ENCODE peak calls at places on chromosomes 4 and X, in seven cellular contexts. One of them, this sample, is unnamed.

GRCh38 chr4:78661923-78662521 is 110.5 kb downstream of the ANXA3 start:
- DNase-seq in psoas muscle: no peak
- DNase-seq in germinal center: no peak
- DNase-seq in ELR: peak
- DNase-seq in stimulated activated effector memory CD8-positive, alpha-beta T cell treated with anti-CD3 and anti-CD28 coated beads, Interleukin-12 subunit alpha, Interleukin-12 subunit beta, amount 100 ng/mL, for 72 hours: no peak
- DNase-seq in progenitor cell of endocrine pancreas: no peak
- DNase-seq in WTC11: no peak
- DNase-seq in this sample: peak

GRCh38 chr4:52911684-52912294 is 49.7 kb downstream of the RASL11B start:
- DNase-seq in WTC11: peak
- DNase-seq in stimulated activated effector memory CD8-positive, alpha-beta T cell treated with anti-CD3 and anti-CD28 coated beads, Interleukin-12 subunit alpha, Interleukin-12 subunit beta, amount 100 ng/mL, for 72 hours: peak
- DNase-seq in germinal center: peak
- DNase-seq in progenitor cell of endocrine pancreas: peak
- DNase-seq in psoas muscle: peak
- DNase-seq in ELR: peak
- DNase-seq in this sample: peak

GRCh38 chr4:123846627-123847026 is 450.0 kb downstream of the SPRY1 start:
- DNase-seq in germinal center: no peak
- DNase-seq in progenitor cell of endocrine pancreas: no peak
- DNase-seq in WTC11: no peak
- DNase-seq in ELR: no peak
- DNase-seq in psoas muscle: no peak
- DNase-seq in stimulated activated effector memory CD8-positive, alpha-beta T cell treated with anti-CD3 and anti-CD28 coated beads, Interleukin-12 subunit alpha, Interleukin-12 subunit beta, amount 100 ng/mL, for 72 hours: no peak
- DNase-seq in this sample: no peak

GRCh38 chr4:150242820-150243458 is 164.7 kb downstream of the DCLK2 start:
- DNase-seq in stimulated activated effector memory CD8-positive, alpha-beta T cell treated with anti-CD3 and anti-CD28 coated beads, Interleukin-12 subunit alpha, Interleukin-12 subunit beta, amount 100 ng/mL, for 72 hours: no peak
- DNase-seq in psoas muscle: no peak
- DNase-seq in progenitor cell of endocrine pancreas: no peak
- DNase-seq in WTC11: peak
- DNase-seq in ELR: peak
- DNase-seq in germinal center: peak
- DNase-seq in this sample: peak

GRCh38 chr4:82076359-82076758 is 297.4 kb downstream of the HNRNPD start:
- DNase-seq in ELR: no peak
- DNase-seq in stimulated activated effector memory CD8-positive, alpha-beta T cell treated with anti-CD3 and anti-CD28 coated beads, Interleukin-12 subunit alpha, Interleukin-12 subunit beta, amount 100 ng/mL, for 72 hours: no peak
- DNase-seq in WTC11: no peak
- DNase-seq in progenitor cell of endocrine pancreas: no peak
- DNase-seq in germinal center: no peak
- DNase-seq in psoas muscle: no peak
- DNase-seq in this sample: no peak

GRCh38 chrX:43556207-43556606 is 99.9 kb upstream of the MAOA start:
- DNase-seq in progenitor cell of endocrine pancreas: no peak
- DNase-seq in psoas muscle: no peak
- DNase-seq in ELR: no peak
- DNase-seq in stimulated activated effector memory CD8-positive, alpha-beta T cell treated with anti-CD3 and anti-CD28 coated beads, Interleukin-12 subunit alpha, Interleukin-12 subunit beta, amount 100 ng/mL, for 72 hours: no peak
- DNase-seq in germinal center: no peak
- DNase-seq in WTC11: no peak
- DNase-seq in this sample: no peak

GRCh38 chrX:139720136-139720535 is 12.2 kb upstream of the MCF2 start:
- DNase-seq in ELR: peak
- DNase-seq in psoas muscle: no peak
- DNase-seq in germinal center: no peak
- DNase-seq in progenitor cell of endocrine pancreas: no peak
- DNase-seq in WTC11: peak
- DNase-seq in stimulated activated effector memory CD8-positive, alpha-beta T cell treated with anti-CD3 and anti-CD28 coated beads, Interleukin-12 subunit alpha, Interleukin-12 subunit beta, amount 100 ng/mL, for 72 hours: no peak
- DNase-seq in this sample: peak

GRCh38 chr4:16785800-16786527 is 112.5 kb downstream of the LDB2 start:
- DNase-seq in stimulated activated effector memory CD8-positive, alpha-beta T cell treated with anti-CD3 and anti-CD28 coated beads, Interleukin-12 subunit alpha, Interleukin-12 subunit beta, amount 100 ng/mL, for 72 hours: no peak
- DNase-seq in WTC11: no peak
- DNase-seq in psoas muscle: no peak
- DNase-seq in progenitor cell of endocrine pancreas: no peak
- DNase-seq in ELR: peak
- DNase-seq in germinal center: no peak
- DNase-seq in this sample: peak

GRCh38 chr4:5716391-5716790 is 5.4 kb downstream of the EVC start:
- DNase-seq in progenitor cell of endocrine pancreas: no peak
- DNase-seq in WTC11: no peak
- DNase-seq in germinal center: no peak
- DNase-seq in stimulated activated effector memory CD8-positive, alpha-beta T cell treated with anti-CD3 and anti-CD28 coated beads, Interleukin-12 subunit alpha, Interleukin-12 subunit beta, amount 100 ng/mL, for 72 hours: no peak
- DNase-seq in ELR: no peak
- DNase-seq in psoas muscle: no peak
- DNase-seq in this sample: no peak

GRCh38 chr4:113952452-113953029 is 26.9 kb downstream of the ARSJ start:
- DNase-seq in stimulated activated effector memory CD8-positive, alpha-beta T cell treated with anti-CD3 and anti-CD28 coated beads, Interleukin-12 subunit alpha, Interleukin-12 subunit beta, amount 100 ng/mL, for 72 hours: peak
- DNase-seq in ELR: peak
- DNase-seq in germinal center: peak
- DNase-seq in progenitor cell of endocrine pancreas: peak
- DNase-seq in WTC11: peak
- DNase-seq in psoas muscle: no peak
- DNase-seq in this sample: peak

GRCh38 chrX:87890437-87890836 is 372.8 kb downstream of the KLHL4 start:
- DNase-seq in stimulated activated effector memory CD8-positive, alpha-beta T cell treated with anti-CD3 and anti-CD28 coated beads, Interleukin-12 subunit alpha, Interleukin-12 subunit beta, amount 100 ng/mL, for 72 hours: no peak
- DNase-seq in ELR: no peak
- DNase-seq in WTC11: no peak
- DNase-seq in psoas muscle: no peak
- DNase-seq in germinal center: no peak
- DNase-seq in progenitor cell of endocrine pancreas: no peak
- DNase-seq in this sample: no peak

GRCh38 chrX:70168238-70169188 is 8.8 kb upstream of the DGAT2L6 start:
- DNase-seq in germinal center: no peak
- DNase-seq in stimulated activated effector memory CD8-positive, alpha-beta T cell treated with anti-CD3 and anti-CD28 coated beads, Interleukin-12 subunit alpha, Interleukin-12 subunit beta, amount 100 ng/mL, for 72 hours: no peak
- DNase-seq in WTC11: peak
- DNase-seq in progenitor cell of endocrine pancreas: no peak
- DNase-seq in psoas muscle: peak
- DNase-seq in ELR: peak
- DNase-seq in this sample: peak

GRCh38 chrX:114611018-114611619 is 27.2 kb downstream of the HTR2C start:
- DNase-seq in WTC11: peak
- DNase-seq in germinal center: peak
- DNase-seq in psoas muscle: no peak
- DNase-seq in stimulated activated effector memory CD8-positive, alpha-beta T cell treated with anti-CD3 and anti-CD28 coated beads, Interleukin-12 subunit alpha, Interleukin-12 subunit beta, amount 100 ng/mL, for 72 hours: no peak
- DNase-seq in progenitor cell of endocrine pancreas: peak
- DNase-seq in ELR: peak
- DNase-seq in this sample: peak

GRCh38 chr4:118280501-118281218 is 72.1 kb downstream of the PRSS12 start:
- DNase-seq in WTC11: peak
- DNase-seq in germinal center: peak
- DNase-seq in progenitor cell of endocrine pancreas: no peak
- DNase-seq in psoas muscle: no peak
- DNase-seq in ELR: peak
- DNase-seq in stimulated activated effector memory CD8-positive, alpha-beta T cell treated with anti-CD3 and anti-CD28 coated beads, Interleukin-12 subunit alpha, Interleukin-12 subunit beta, amount 100 ng/mL, for 72 hours: no peak
- DNase-seq in this sample: peak

GRCh38 chr4:159042097-159042605 is 60.7 kb upstream of the RAPGEF2 start:
- DNase-seq in ELR: no peak
- DNase-seq in WTC11: no peak
- DNase-seq in psoas muscle: no peak
- DNase-seq in germinal center: no peak
- DNase-seq in progenitor cell of endocrine pancreas: no peak
- DNase-seq in stimulated activated effector memory CD8-positive, alpha-beta T cell treated with anti-CD3 and anti-CD28 coated beads, Interleukin-12 subunit alpha, Interleukin-12 subunit beta, amount 100 ng/mL, for 72 hours: no peak
- DNase-seq in this sample: peak

GRCh38 chr4:122050836-122051235 is 99.0 kb upstream of the TRPC3 start:
- DNase-seq in psoas muscle: no peak
- DNase-seq in germinal center: no peak
- DNase-seq in ELR: no peak
- DNase-seq in progenitor cell of endocrine pancreas: no peak
- DNase-seq in WTC11: no peak
- DNase-seq in stimulated activated effector memory CD8-positive, alpha-beta T cell treated with anti-CD3 and anti-CD28 coated beads, Interleukin-12 subunit alpha, Interleukin-12 subunit beta, amount 100 ng/mL, for 72 hours: no peak
- DNase-seq in this sample: no peak

GRCh38 chrX:38107028-38107427 is 100.7 kb downstream of the SYTL5 start:
- DNase-seq in WTC11: no peak
- DNase-seq in ELR: no peak
- DNase-seq in progenitor cell of endocrine pancreas: no peak
- DNase-seq in psoas muscle: no peak
- DNase-seq in germinal center: no peak
- DNase-seq in stimulated activated effector memory CD8-positive, alpha-beta T cell treated with anti-CD3 and anti-CD28 coated beads, Interleukin-12 subunit alpha, Interleukin-12 subunit beta, amount 100 ng/mL, for 72 hours: no peak
- DNase-seq in this sample: no peak

GRCh38 chr4:38109896-38110295 is 149.7 kb downstream of the PTTG2 start:
- DNase-seq in stimulated activated effector memory CD8-positive, alpha-beta T cell treated with anti-CD3 and anti-CD28 coated beads, Interleukin-12 subunit alpha, Interleukin-12 subunit beta, amount 100 ng/mL, for 72 hours: no peak
- DNase-seq in progenitor cell of endocrine pancreas: no peak
- DNase-seq in ELR: no peak
- DNase-seq in germinal center: no peak
- DNase-seq in WTC11: no peak
- DNase-seq in psoas muscle: no peak
- DNase-seq in this sample: peak

GRCh38 chr4:169345207-169345788 is 74.5 kb upstream of the SH3RF1 start:
- DNase-seq in ELR: peak
- DNase-seq in germinal center: no peak
- DNase-seq in stimulated activated effector memory CD8-positive, alpha-beta T cell treated with anti-CD3 and anti-CD28 coated beads, Interleukin-12 subunit alpha, Interleukin-12 subunit beta, amount 100 ng/mL, for 72 hours: no peak
- DNase-seq in psoas muscle: no peak
- DNase-seq in progenitor cell of endocrine pancreas: no peak
- DNase-seq in WTC11: no peak
- DNase-seq in this sample: peak

GRCh38 chrX:69321789-69322188 is 156.5 kb upstream of the PJA1 start:
- DNase-seq in psoas muscle: no peak
- DNase-seq in WTC11: no peak
- DNase-seq in ELR: no peak
- DNase-seq in stimulated activated effector memory CD8-positive, alpha-beta T cell treated with anti-CD3 and anti-CD28 coated beads, Interleukin-12 subunit alpha, Interleukin-12 subunit beta, amount 100 ng/mL, for 72 hours: no peak
- DNase-seq in germinal center: no peak
- DNase-seq in progenitor cell of endocrine pancreas: no peak
- DNase-seq in this sample: no peak

GRCh38 chr4:142044271-142044670 is 407.9 kb downstream of the IL15 start:
- DNase-seq in WTC11: no peak
- DNase-seq in germinal center: no peak
- DNase-seq in ELR: peak
- DNase-seq in psoas muscle: no peak
- DNase-seq in progenitor cell of endocrine pancreas: no peak
- DNase-seq in stimulated activated effector memory CD8-positive, alpha-beta T cell treated with anti-CD3 and anti-CD28 coated beads, Interleukin-12 subunit alpha, Interleukin-12 subunit beta, amount 100 ng/mL, for 72 hours: no peak
- DNase-seq in this sample: no peak

GRCh38 chr4:125323547-125324100 is 8.9 kb downstream of the FAT4 start:
- DNase-seq in ELR: peak
- DNase-seq in WTC11: no peak
- DNase-seq in germinal center: no peak
- DNase-seq in stimulated activated effector memory CD8-positive, alpha-beta T cell treated with anti-CD3 and anti-CD28 coated beads, Interleukin-12 subunit alpha, Interleukin-12 subunit beta, amount 100 ng/mL, for 72 hours: no peak
- DNase-seq in progenitor cell of endocrine pancreas: no peak
- DNase-seq in psoas muscle: no peak
- DNase-seq in this sample: peak

GRCh38 chrX:2690856-2691542 is at the start of gene CD99:
- DNase-seq in stimulated activated effector memory CD8-positive, alpha-beta T cell treated with anti-CD3 and anti-CD28 coated beads, Interleukin-12 subunit alpha, Interleukin-12 subunit beta, amount 100 ng/mL, for 72 hours: peak
- DNase-seq in psoas muscle: peak
- DNase-seq in ELR: peak
- DNase-seq in progenitor cell of endocrine pancreas: peak
- DNase-seq in germinal center: peak
- DNase-seq in WTC11: peak
- DNase-seq in this sample: peak

GRCh38 chr4:5124876-5125275 is 73.6 kb downstream of the STK32B start:
- DNase-seq in germinal center: no peak
- DNase-seq in psoas muscle: no peak
- DNase-seq in stimulated activated effector memory CD8-positive, alpha-beta T cell treated with anti-CD3 and anti-CD28 coated beads, Interleukin-12 subunit alpha, Interleukin-12 subunit beta, amount 100 ng/mL, for 72 hours: no peak
- DNase-seq in ELR: no peak
- DNase-seq in WTC11: no peak
- DNase-seq in progenitor cell of endocrine pancreas: no peak
- DNase-seq in this sample: no peak

GRCh38 chr4:125187221-125187620 is 127.5 kb upstream of the FAT4 start:
- DNase-seq in stimulated activated effector memory CD8-positive, alpha-beta T cell treated with anti-CD3 and anti-CD28 coated beads, Interleukin-12 subunit alpha, Interleukin-12 subunit beta, amount 100 ng/mL, for 72 hours: no peak
- DNase-seq in ELR: peak
- DNase-seq in psoas muscle: no peak
- DNase-seq in WTC11: no peak
- DNase-seq in germinal center: no peak
- DNase-seq in progenitor cell of endocrine pancreas: no peak
- DNase-seq in this sample: peak

GRCh38 chrX:49915352-49916222 is 6.8 kb upstream of the CLCN5 start:
- DNase-seq in stimulated activated effector memory CD8-positive, alpha-beta T cell treated with anti-CD3 and anti-CD28 coated beads, Interleukin-12 subunit alpha, Interleukin-12 subunit beta, amount 100 ng/mL, for 72 hours: peak
- DNase-seq in germinal center: peak
- DNase-seq in ELR: peak
- DNase-seq in psoas muscle: no peak
- DNase-seq in progenitor cell of endocrine pancreas: no peak
- DNase-seq in WTC11: peak
- DNase-seq in this sample: peak

GRCh38 chr4:1821679-1822567 is 28.8 kb downstream of the FGFR3 start:
- DNase-seq in stimulated activated effector memory CD8-positive, alpha-beta T cell treated with anti-CD3 and anti-CD28 coated beads, Interleukin-12 subunit alpha, Interleukin-12 subunit beta, amount 100 ng/mL, for 72 hours: no peak
- DNase-seq in progenitor cell of endocrine pancreas: no peak
- DNase-seq in germinal center: no peak
- DNase-seq in ELR: no peak
- DNase-seq in WTC11: no peak
- DNase-seq in psoas muscle: no peak
- DNase-seq in this sample: no peak

GRCh38 chrX:119647089-119647488 is 40.9 kb upstream of the NKRF start:
- DNase-seq in stimulated activated effector memory CD8-positive, alpha-beta T cell treated with anti-CD3 and anti-CD28 coated beads, Interleukin-12 subunit alpha, Interleukin-12 subunit beta, amount 100 ng/mL, for 72 hours: no peak
- DNase-seq in progenitor cell of endocrine pancreas: no peak
- DNase-seq in ELR: no peak
- DNase-seq in psoas muscle: no peak
- DNase-seq in germinal center: no peak
- DNase-seq in WTC11: no peak
- DNase-seq in this sample: no peak

GRCh38 chrX:38804481-38805293 is 3.4 kb downstream of the MID1IP1 start:
- DNase-seq in ELR: peak
- DNase-seq in progenitor cell of endocrine pancreas: peak
- DNase-seq in WTC11: peak
- DNase-seq in stimulated activated effector memory CD8-positive, alpha-beta T cell treated with anti-CD3 and anti-CD28 coated beads, Interleukin-12 subunit alpha, Interleukin-12 subunit beta, amount 100 ng/mL, for 72 hours: peak
- DNase-seq in germinal center: peak
- DNase-seq in psoas muscle: peak
- DNase-seq in this sample: peak

GRCh38 chr4:39591290-39591689 is 47.4 kb downstream of the SMIM14 start:
- DNase-seq in WTC11: no peak
- DNase-seq in progenitor cell of endocrine pancreas: no peak
- DNase-seq in psoas muscle: no peak
- DNase-seq in ELR: peak
- DNase-seq in stimulated activated effector memory CD8-positive, alpha-beta T cell treated with anti-CD3 and anti-CD28 coated beads, Interleukin-12 subunit alpha, Interleukin-12 subunit beta, amount 100 ng/mL, for 72 hours: no peak
- DNase-seq in germinal center: no peak
- DNase-seq in this sample: peak

GRCh38 chr4:66741081-66741480 is 804.2 kb downstream of the CENPC start:
- DNase-seq in progenitor cell of endocrine pancreas: no peak
- DNase-seq in ELR: peak
- DNase-seq in WTC11: no peak
- DNase-seq in germinal center: no peak
- DNase-seq in psoas muscle: no peak
- DNase-seq in stimulated activated effector memory CD8-positive, alpha-beta T cell treated with anti-CD3 and anti-CD28 coated beads, Interleukin-12 subunit alpha, Interleukin-12 subunit beta, amount 100 ng/mL, for 72 hours: no peak
- DNase-seq in this sample: no peak

GRCh38 chr4:150229538-150229937 is 151.3 kb downstream of the DCLK2 start:
- DNase-seq in psoas muscle: no peak
- DNase-seq in germinal center: no peak
- DNase-seq in progenitor cell of endocrine pancreas: no peak
- DNase-seq in stimulated activated effector memory CD8-positive, alpha-beta T cell treated with anti-CD3 and anti-CD28 coated beads, Interleukin-12 subunit alpha, Interleukin-12 subunit beta, amount 100 ng/mL, for 72 hours: no peak
- DNase-seq in ELR: peak
- DNase-seq in WTC11: no peak
- DNase-seq in this sample: peak

GRCh38 chr4:159900562-159900961 is 797.7 kb downstream of the RAPGEF2 start:
- DNase-seq in ELR: no peak
- DNase-seq in progenitor cell of endocrine pancreas: no peak
- DNase-seq in germinal center: no peak
- DNase-seq in psoas muscle: no peak
- DNase-seq in stimulated activated effector memory CD8-positive, alpha-beta T cell treated with anti-CD3 and anti-CD28 coated beads, Interleukin-12 subunit alpha, Interleukin-12 subunit beta, amount 100 ng/mL, for 72 hours: no peak
- DNase-seq in WTC11: no peak
- DNase-seq in this sample: peak

GRCh38 chr4:118034061-118034785 is at the start of gene NDST3:
- DNase-seq in ELR: peak
- DNase-seq in germinal center: no peak
- DNase-seq in stimulated activated effector memory CD8-positive, alpha-beta T cell treated with anti-CD3 and anti-CD28 coated beads, Interleukin-12 subunit alpha, Interleukin-12 subunit beta, amount 100 ng/mL, for 72 hours: no peak
- DNase-seq in psoas muscle: no peak
- DNase-seq in progenitor cell of endocrine pancreas: peak
- DNase-seq in WTC11: peak
- DNase-seq in this sample: peak

GRCh38 chrX:109733658-109734022 is 583 bp upstream of the ACSL4 start:
- DNase-seq in stimulated activated effector memory CD8-positive, alpha-beta T cell treated with anti-CD3 and anti-CD28 coated beads, Interleukin-12 subunit alpha, Interleukin-12 subunit beta, amount 100 ng/mL, for 72 hours: no peak
- DNase-seq in ELR: no peak
- DNase-seq in progenitor cell of endocrine pancreas: no peak
- DNase-seq in germinal center: no peak
- DNase-seq in WTC11: no peak
- DNase-seq in psoas muscle: no peak
- DNase-seq in this sample: peak

GRCh38 chr4:5036239-5036638 is 15.0 kb upstream of the STK32B start:
- DNase-seq in ELR: peak
- DNase-seq in stimulated activated effector memory CD8-positive, alpha-beta T cell treated with anti-CD3 and anti-CD28 coated beads, Interleukin-12 subunit alpha, Interleukin-12 subunit beta, amount 100 ng/mL, for 72 hours: no peak
- DNase-seq in WTC11: no peak
- DNase-seq in progenitor cell of endocrine pancreas: no peak
- DNase-seq in psoas muscle: no peak
- DNase-seq in germinal center: no peak
- DNase-seq in this sample: peak

GRCh38 chr4:40238700-40239548 is 42.1 kb downstream of the RHOH start:
- DNase-seq in stimulated activated effector memory CD8-positive, alpha-beta T cell treated with anti-CD3 and anti-CD28 coated beads, Interleukin-12 subunit alpha, Interleukin-12 subunit beta, amount 100 ng/mL, for 72 hours: peak
- DNase-seq in ELR: no peak
- DNase-seq in progenitor cell of endocrine pancreas: no peak
- DNase-seq in germinal center: no peak
- DNase-seq in psoas muscle: no peak
- DNase-seq in WTC11: no peak
- DNase-seq in this sample: no peak

GRCh38 chrX:112769034-112769433 is 71.6 kb downstream of the AMOT start:
- DNase-seq in germinal center: no peak
- DNase-seq in stimulated activated effector memory CD8-positive, alpha-beta T cell treated with anti-CD3 and anti-CD28 coated beads, Interleukin-12 subunit alpha, Interleukin-12 subunit beta, amount 100 ng/mL, for 72 hours: no peak
- DNase-seq in WTC11: no peak
- DNase-seq in progenitor cell of endocrine pancreas: no peak
- DNase-seq in psoas muscle: no peak
- DNase-seq in ELR: no peak
- DNase-seq in this sample: no peak